ENCODE peak calls at places on chromosomes 5 and 9, in eight cellular contexts. U, K, B, Z, J, D, V and C are unnamed samples.

GRCh38 chr9:129333613-129333960 is 155.5 kb upstream of the IER5L start:
- DNase-seq in U (no peak), D (no peak), V (peak), Z (no peak), J (no peak), K (no peak), B (no peak), C (no peak)

GRCh38 chr5:88262116-88262515 is 6.5 kb downstream of the TMEM161B start:
- DNase-seq in K (peak), J (no peak), D (no peak), U (no peak), B (no peak), Z (no peak), V (no peak), C (no peak)

GRCh38 chr9:38023661-38024035 is 45.4 kb downstream of the SHB start:
- DNase-seq in U (peak), Z (no peak), K (no peak), J (no peak), D (no peak), B (no peak), V (no peak), C (no peak)

GRCh38 chr5:72167790-72168189 is 60.5 kb downstream of the MAP1B start:
- DNase-seq in B (peak), D (no peak), J (no peak), K (no peak), Z (peak), U (no peak), V (no peak), C (no peak)

GRCh38 chr5:102545175-102545574 is 46.4 kb upstream of the SLCO6A1 start:
- DNase-seq in J (no peak), K (no peak), U (peak), D (no peak), Z (no peak), B (no peak), V (no peak), C (no peak)

GRCh38 chr5:2629035-2629434 is 122.4 kb downstream of the IRX2 start:
- DNase-seq in U (no peak), D (no peak), J (no peak), Z (no peak), K (no peak), V (no peak), B (no peak), C (no peak)

GRCh38 chr9:12906646-12907045 is 131.8 kb downstream of the LURAP1L start:
- DNase-seq in U (no peak), V (no peak), B (peak), K (no peak), D (no peak), J (no peak), Z (no peak), C (no peak)

GRCh38 chr5:112793201-112793600 is 55.5 kb downstream of the APC start:
- DNase-seq in U (no peak), K (no peak), B (peak), D (no peak), V (no peak), J (no peak), Z (no peak), C (no peak)

GRCh38 chr9:127279717-127280285 is 15.2 kb downstream of the GARNL3 start:
- DNase-seq in Z (no peak), V (no peak), B (no peak), D (no peak), J (no peak), U (no peak), K (no peak), C (no peak)

GRCh38 chr5:135393229-135393628 is 5.8 kb downstream of the MACROH2A1 start:
- DNase-seq in U (no peak), K (no peak), J (no peak), B (no peak), D (no peak), Z (no peak), V (no peak), C (no peak)

GRCh38 chr9:30197954-30198353 is 2186.5 kb upstream of the ACO1 start:
- DNase-seq in B (no peak), K (no peak), Z (no peak), V (no peak), D (no peak), J (no peak), U (no peak), C (no peak)

GRCh38 chr5:93591323-93591945 is 8.4 kb downstream of the NR2F1 start:
- DNase-seq in B (no peak), J (no peak), Z (no peak), K (no peak), D (no peak), U (no peak), V (no peak), C (no peak)

GRCh38 chr5:79845448-79846197 is 145.4 kb downstream of the MTX3 start:
- DNase-seq in J (no peak), Z (no peak), D (no peak), B (peak), V (no peak), U (no peak), K (peak), C (no peak)

GRCh38 chr9:114225534-114226288 is 70.4 kb downstream of the COL27A1 start:
- DNase-seq in V (no peak), U (no peak), J (no peak), B (peak), D (no peak), K (no peak), Z (no peak), C (no peak)

GRCh38 chr5:73496984-73497457 is 1.2 kb upstream of the BTF3 start:
- DNase-seq in D (no peak), J (no peak), V (no peak), Z (no peak), U (no peak), B (peak), K (peak), C (no peak)

GRCh38 chr9:81492710-81493447 is 196.5 kb downstream of the TLE1 start:
- DNase-seq in B (peak), D (no peak), V (no peak), K (peak), Z (no peak), U (no peak), J (no peak), C (no peak)

GRCh38 chr9:91758491-91758981 is 191.5 kb downstream of the ROR2 start:
- DNase-seq in J (no peak), Z (no peak), V (no peak), U (peak), K (peak), D (peak), B (peak), C (peak)

GRCh38 chr5:150298701-150299451 is 3.8 kb downstream of the ARSI start:
- DNase-seq in U (no peak), Z (no peak), V (no peak), K (peak), J (no peak), D (no peak), B (peak), C (no peak)

GRCh38 chr9:38079410-38080105 is 10.5 kb upstream of the SHB start:
- DNase-seq in U (peak), B (no peak), J (no peak), Z (no peak), D (no peak), V (peak), K (no peak), C (no peak)

GRCh38 chr5:168699002-168699401 is 119.8 kb upstream of the PANK3 start:
- DNase-seq in Z (peak), B (peak), U (no peak), V (no peak), J (no peak), D (no peak), K (no peak), C (no peak)

GRCh38 chr5:157290981-157291711 is 25.2 kb downstream of the CYFIP2 start:
- DNase-seq in D (no peak), K (no peak), J (no peak), U (no peak), B (no peak), V (no peak), Z (no peak), C (no peak)

GRCh38 chr5:161399996-161400562 is 146.4 kb downstream of the GABRB2 start:
- DNase-seq in D (no peak), V (no peak), U (no peak), B (no peak), J (no peak), K (no peak), Z (no peak), C (no peak)

GRCh38 chr9:38084556-38084880 is 15.5 kb upstream of the SHB start:
- DNase-seq in Z (no peak), K (no peak), J (no peak), U (no peak), D (no peak), V (peak), B (no peak), C (no peak)

GRCh38 chr5:175109058-175109755 is 334.8 kb downstream of the DRD1 start:
- DNase-seq in D (no peak), U (no peak), J (no peak), V (no peak), B (no peak), K (no peak), Z (no peak), C (no peak)

GRCh38 chr9:89422151-89422918 is 75.6 kb downstream of the SEMA4D start:
- DNase-seq in J (no peak), K (peak), V (no peak), D (no peak), Z (no peak), U (no peak), B (peak), C (no peak)

GRCh38 chr9:135951889-135952663 is 9.1 kb downstream of the UBAC1 start:
- DNase-seq in J (no peak), U (peak), B (no peak), D (no peak), Z (no peak), V (no peak), K (peak), C (no peak)